ENCODE peak calls at places on chromosomes 1 and 21, in five cellular contexts. J is neural crest cell, K is astrocyte of the spinal cord, M is hepatocyte, O is nephron progenitor cell. L is an unnamed sample.
A peak's percentile ranks its signal among the peaks of the same experiment; 100 is the strongest.

GRCh38 chr21:29219165-29219770 is 79.5 kb upstream of the BACH1 start:
- DNase-seq in J (no peak), K (no peak), M (no peak), O (no peak), L (no peak)

GRCh38 chr1:204154525-204155255 is 2.8 kb upstream of the ETNK2 start:
- DNase-seq in J (no peak), K (no peak), M (no peak), O (no peak), L (no peak)

GRCh38 chr1:78045850-78046778 is at the start of gene GIPC2:
- DNase-seq in J (no peak), K (peak; percentile 35), M (peak; percentile 69), O (peak; percentile 69), L (no peak)

GRCh38 chr21:43352568-43353281 is 74.2 kb downstream of the SIK1 start:
- DNase-seq in J (no peak), K (no peak), M (no peak), O (no peak), L (no peak)

GRCh38 chr1:36323636-36324321 is at the start of gene EVA1B:
- DNase-seq in J (peak; percentile 60), K (peak; percentile 87), M (peak; percentile 90), O (peak; percentile 76), L (peak; percentile 77)

GRCh38 chr1:25541889-25542658 is 1.3 kb upstream of the LDLRAP1 start:
- DNase-seq in J (no peak), K (no peak), M (no peak), O (no peak), L (no peak)

GRCh38 chr1:63929106-63929478 is 155.3 kb downstream of the ROR1 start:
- DNase-seq in J (no peak), K (no peak), M (no peak), O (no peak), L (no peak)

GRCh38 chr1:63794927-63795326 is 21.1 kb downstream of the ROR1 start:
- DNase-seq in J (no peak), K (peak; percentile 88), M (no peak), O (no peak), L (no peak)

GRCh38 chr21:46159841-46160562 is 4.6 kb upstream of the FTCD start:
- DNase-seq in J (no peak), K (no peak), M (peak; percentile 3), O (no peak), L (no peak)

GRCh38 chr1:246768403-246769020 is 44.3 kb downstream of the SCCPDH start:
- DNase-seq in J (no peak), K (no peak), M (no peak), O (no peak), L (no peak)

GRCh38 chr1:224211262-224211962 is 28.4 kb downstream of the DEGS1 start:
- DNase-seq in J (no peak), K (peak; percentile 79), M (peak; percentile 84), O (no peak), L (no peak)

GRCh38 chr1:68819190-68819829 is 322.4 kb upstream of the DEPDC1 start:
- DNase-seq in J (no peak), K (peak; percentile 18), M (peak; percentile 33), O (no peak), L (no peak)

GRCh38 chr1:93537404-93537803 is 89.5 kb downstream of the FNBP1L start:
- DNase-seq in J (no peak), K (no peak), M (no peak), O (no peak), L (no peak)

GRCh38 chr1:160371346-160371631 is 4.4 kb downstream of the NHLH1 start:
- DNase-seq in J (no peak), K (no peak), M (no peak), O (no peak), L (no peak)

GRCh38 chr1:245222931-245223330 is 68.1 kb downstream of the KIF26B start:
- DNase-seq in J (no peak), K (no peak), M (no peak), O (no peak), L (no peak)

GRCh38 chr1:201582261-201582951 is 43.5 kb downstream of the NAV1 start:
- DNase-seq in J (no peak), K (peak; percentile 46), M (peak; percentile 69), O (no peak), L (no peak)

GRCh38 chr1:38941527-38942019 is at the start of gene RHBDL2:
- DNase-seq in J (no peak), K (peak; percentile 20), M (no peak), O (no peak), L (no peak)

GRCh38 chr1:228344631-228345072 is 62.0 kb downstream of the TRIM11 start:
- DNase-seq in J (no peak), K (no peak), M (no peak), O (peak; percentile 0), L (peak; percentile 21)

GRCh38 chr1:27561126-27561899 is 42.6 kb downstream of the AHDC1 start:
- DNase-seq in J (no peak), K (peak; percentile 33), M (no peak), O (no peak), L (no peak)

GRCh38 chr1:247906504-247907047 is 11.2 kb downstream of the OR2W3 start:
- DNase-seq in J (no peak), K (peak; percentile 69), M (no peak), O (no peak), L (no peak)

GRCh38 chr1:82273816-82274215 is 473.1 kb downstream of the ADGRL2 start:
- DNase-seq in J (no peak), K (peak; percentile 14), M (no peak), O (no peak), L (no peak)

GRCh38 chr1:234230414-234230862 is 142.8 kb upstream of the COA6 start:
- DNase-seq in J (no peak), K (peak; percentile 46), M (no peak), O (no peak), L (no peak)

GRCh38 chr1:180524915-180525695 is 22.7 kb upstream of the ACBD6 start:
- DNase-seq in J (no peak), K (no peak), M (no peak), O (no peak), L (no peak)

GRCh38 chr1:109238382-109238781 is 11.0 kb upstream of the CELSR2 start:
- DNase-seq in J (no peak), K (no peak), M (no peak), O (no peak), L (no peak)

GRCh38 chr1:115428262-115428661 is 90.2 kb upstream of the NGF start:
- DNase-seq in J (no peak), K (no peak), M (no peak), O (no peak), L (no peak)

GRCh38 chr1:68104155-68104554 is 53.7 kb upstream of the DIRAS3 start:
- DNase-seq in J (no peak), K (peak; percentile 85), M (no peak), O (no peak), L (no peak)

GRCh38 chr1:201898992-201899391 is 10.3 kb downstream of the SHISA4 start:
- DNase-seq in J (no peak), K (no peak), M (no peak), O (no peak), L (no peak)

DNA sequence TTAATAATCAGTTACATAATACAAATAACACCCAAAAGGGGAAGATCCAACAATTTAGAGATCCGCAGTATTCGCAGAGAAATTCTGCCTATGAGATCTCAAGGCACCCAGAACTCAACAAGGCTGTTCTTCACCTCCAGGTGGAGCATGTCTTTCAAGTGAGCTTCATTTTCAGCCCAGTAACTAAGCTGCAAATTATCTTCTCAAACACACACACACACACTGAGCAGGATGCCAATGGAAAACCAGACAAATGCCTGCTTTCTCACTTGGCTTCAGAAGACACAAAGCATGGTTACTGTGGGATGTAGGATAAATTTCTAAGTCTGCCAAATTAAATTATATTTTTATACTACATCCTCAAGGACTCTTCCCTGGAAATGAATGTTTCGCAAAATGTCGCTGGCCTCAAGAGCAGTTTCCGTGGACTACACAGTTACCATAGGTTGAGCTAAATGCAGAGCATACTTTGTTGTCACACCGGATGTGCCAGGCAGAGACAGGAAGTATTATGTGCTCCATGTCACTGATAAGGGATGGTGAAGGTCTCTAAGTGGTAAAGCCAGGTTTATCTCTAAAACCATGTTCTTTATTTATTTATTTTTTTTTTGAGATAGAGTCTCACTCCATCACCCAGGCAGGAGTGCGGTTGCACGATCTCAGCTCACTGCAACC is 30.3 kb downstream of the UBR4 start:
- DNase-seq in J (no peak), K (peak; percentile 36), M (peak; percentile 63), O (no peak), L (no peak)
- TF ChIP-seq CTCF in J (peak; percentile 48), K (peak; percentile 36), M (peak; percentile 55), O (no peak), L (peak; percentile 31)

DNA sequence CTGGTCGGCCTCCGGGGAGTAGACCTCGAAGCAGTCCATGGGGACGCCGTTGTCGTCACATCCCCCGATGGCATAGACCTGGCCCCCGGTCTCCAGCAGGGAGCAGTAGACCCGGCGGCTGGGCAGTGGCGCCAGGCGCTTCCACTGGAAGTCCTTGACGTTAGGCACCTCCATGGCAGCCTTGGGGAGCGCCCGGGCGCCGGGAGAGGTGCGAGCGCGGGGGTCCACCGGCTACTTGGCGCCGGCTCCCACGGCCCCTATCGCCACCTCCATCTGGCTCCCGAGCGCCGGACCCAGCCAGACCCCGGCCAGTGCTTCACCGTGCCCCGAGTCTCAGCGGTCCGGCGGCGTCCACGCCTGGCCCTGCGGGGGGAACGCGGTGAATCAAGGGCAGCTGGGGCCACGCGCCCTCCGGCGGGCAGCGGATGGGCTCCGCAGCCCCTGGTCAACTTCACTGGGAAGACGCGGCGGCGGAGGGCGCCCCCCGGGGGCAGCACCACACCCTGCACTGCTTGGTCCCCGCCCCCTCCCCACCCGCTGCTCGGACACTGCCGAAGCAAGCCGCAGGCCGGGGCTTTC is 13.2 kb downstream of the KLHDC8A start:
- DNase-seq in J (peak; percentile 49), K (no peak), M (peak; percentile 65), O (peak; percentile 62), L (no peak)
- TF ChIP-seq CTCF in J (peak; percentile 48), K (peak; percentile 5), M (peak; percentile 20), O (peak; percentile 28), L (peak; percentile 25)

GRCh38 chr1:197995408-197996258 is 78.5 kb downstream of the LHX9 start:
- DNase-seq in J (no peak), K (no peak), M (no peak), O (no peak), L (no peak)

GRCh38 chr1:198001776-198002408 is 84.7 kb downstream of the LHX9 start:
- DNase-seq in J (no peak), K (no peak), M (no peak), O (no peak), L (no peak)

GRCh38 chr1:198003468-198003867 is 86.3 kb downstream of the LHX9 start:
- DNase-seq in J (no peak), K (no peak), M (no peak), O (no peak), L (no peak)

GRCh38 chr1:197994907-197995407 is 77.8 kb downstream of the LHX9 start:
- DNase-seq in J (no peak), K (no peak), M (peak; percentile 56), O (no peak), L (no peak)

GRCh38 chr1:197998110-197998509 is 80.9 kb downstream of the LHX9 start:
- DNase-seq in J (no peak), K (no peak), M (no peak), O (no peak), L (no peak)
- TF ChIP-seq CTCF in J (no peak), K (peak; percentile 1), M (no peak), O (no peak), L (no peak)

GRCh38 chr1:150062113-150062512 is 5.5 kb upstream of the VPS45 start:
- DNase-seq in J (no peak), K (no peak), M (no peak), O (no peak), L (no peak)
- TF ChIP-seq CTCF in J (no peak), K (no peak), M (no peak), O (no peak), L (no peak)

GRCh38 chr1:156876281-156876680 is 15.6 kb downstream of the NTRK1 start:
- DNase-seq in J (no peak), K (no peak), M (no peak), O (peak; percentile 68), L (no peak)
- TF ChIP-seq CTCF in J (peak; percentile 29), K (peak; percentile 40), M (no peak), O (peak; percentile 37), L (no peak)